ENCODE peak calls at places on chromosomes 3 and 15, in nine cellular contexts. One of them, this sample, is unnamed.

GRCh38 chr3:127406309-127407025 is 118.6 kb upstream of the PRR20G start:
- DNase-seq in cardiac fibroblast: no peak
- DNase-seq in nephron progenitor cell: no peak
- DNase-seq in thoracic aorta: no peak
- DNase-seq in ovary: no peak
- DNase-seq in CD8-positive, alpha-beta T cell: no peak
- DNase-seq in MCF 10A: peak; percentile 80
- DNase-seq in kidney epithelial cell: no peak
- DNase-seq in Peyer's patch: peak; percentile 40
- DNase-seq in this sample: no peak

GRCh38 chr15:64930019-64930652 is 18.4 kb downstream of the ANKDD1A start:
- DNase-seq in nephron progenitor cell: no peak
- DNase-seq in kidney epithelial cell: no peak
- DNase-seq in cardiac fibroblast: no peak
- DNase-seq in MCF 10A: no peak
- DNase-seq in Peyer's patch: no peak
- DNase-seq in CD8-positive, alpha-beta T cell: no peak
- DNase-seq in ovary: no peak
- DNase-seq in thoracic aorta: no peak
- DNase-seq in this sample: no peak

GRCh38 chr3:136644200-136644599 is 108.0 kb downstream of the STAG1 start:
- DNase-seq in nephron progenitor cell: no peak
- DNase-seq in cardiac fibroblast: no peak
- DNase-seq in CD8-positive, alpha-beta T cell: no peak
- DNase-seq in Peyer's patch: no peak
- DNase-seq in thoracic aorta: no peak
- DNase-seq in kidney epithelial cell: no peak
- DNase-seq in MCF 10A: no peak
- DNase-seq in ovary: no peak
- DNase-seq in this sample: no peak

GRCh38 chr3:108243243-108243642 is 21.0 kb upstream of the IFT57 start:
- DNase-seq in nephron progenitor cell: no peak
- DNase-seq in ovary: no peak
- DNase-seq in kidney epithelial cell: no peak
- DNase-seq in MCF 10A: no peak
- DNase-seq in thoracic aorta: no peak
- DNase-seq in cardiac fibroblast: no peak
- DNase-seq in Peyer's patch: no peak
- DNase-seq in CD8-positive, alpha-beta T cell: no peak
- DNase-seq in this sample: no peak

GRCh38 chr15:48426047-48426446 is 94.8 kb downstream of the DUT start:
- DNase-seq in CD8-positive, alpha-beta T cell: no peak
- DNase-seq in thoracic aorta: no peak
- DNase-seq in nephron progenitor cell: no peak
- DNase-seq in MCF 10A: no peak
- DNase-seq in kidney epithelial cell: no peak
- DNase-seq in Peyer's patch: no peak
- DNase-seq in cardiac fibroblast: no peak
- DNase-seq in ovary: no peak
- DNase-seq in this sample: no peak

GRCh38 chr15:91985297-91985696 is 131.8 kb downstream of the SLCO3A1 start:
- DNase-seq in ovary: no peak
- DNase-seq in kidney epithelial cell: no peak
- DNase-seq in nephron progenitor cell: no peak
- DNase-seq in Peyer's patch: no peak
- DNase-seq in cardiac fibroblast: no peak
- DNase-seq in MCF 10A: no peak
- DNase-seq in thoracic aorta: no peak
- DNase-seq in CD8-positive, alpha-beta T cell: no peak
- DNase-seq in this sample: no peak

GRCh38 chr15:28975766-28976179 is 90.0 kb downstream of the APBA2 start:
- DNase-seq in kidney epithelial cell: no peak
- DNase-seq in thoracic aorta: no peak
- DNase-seq in Peyer's patch: no peak
- DNase-seq in CD8-positive, alpha-beta T cell: peak; percentile 76
- DNase-seq in cardiac fibroblast: peak; percentile 62
- DNase-seq in nephron progenitor cell: peak; percentile 72
- DNase-seq in ovary: no peak
- DNase-seq in MCF 10A: peak; percentile 54
- DNase-seq in this sample: no peak

GRCh38 chr15:71891026-71891425 is 80.7 kb downstream of the NR2E3 start:
- DNase-seq in thoracic aorta: no peak
- DNase-seq in MCF 10A: no peak
- DNase-seq in Peyer's patch: no peak
- DNase-seq in CD8-positive, alpha-beta T cell: no peak
- DNase-seq in cardiac fibroblast: no peak
- DNase-seq in kidney epithelial cell: no peak
- DNase-seq in ovary: no peak
- DNase-seq in nephron progenitor cell: no peak
- DNase-seq in this sample: no peak

GRCh38 chr3:113264249-113264648 is 52.9 kb downstream of the BOC start:
- DNase-seq in CD8-positive, alpha-beta T cell: no peak
- DNase-seq in kidney epithelial cell: no peak
- DNase-seq in thoracic aorta: no peak
- DNase-seq in ovary: no peak
- DNase-seq in MCF 10A: no peak
- DNase-seq in Peyer's patch: no peak
- DNase-seq in nephron progenitor cell: peak; percentile 32
- DNase-seq in cardiac fibroblast: no peak
- DNase-seq in this sample: no peak

GRCh38 chr3:64342940-64343691 is 117.8 kb upstream of the PRICKLE2 start:
- DNase-seq in CD8-positive, alpha-beta T cell: no peak
- DNase-seq in kidney epithelial cell: peak; percentile 82
- DNase-seq in thoracic aorta: no peak
- DNase-seq in cardiac fibroblast: peak; percentile 89
- DNase-seq in MCF 10A: peak; percentile 93
- DNase-seq in Peyer's patch: no peak
- DNase-seq in ovary: no peak
- DNase-seq in nephron progenitor cell: no peak
- DNase-seq in this sample: no peak

GRCh38 chr15:22262613-22263020 is 182.3 kb downstream of the OR4M2 start:
- DNase-seq in CD8-positive, alpha-beta T cell: peak; percentile 60
- DNase-seq in cardiac fibroblast: no peak
- DNase-seq in Peyer's patch: no peak
- DNase-seq in MCF 10A: peak; percentile 85
- DNase-seq in kidney epithelial cell: no peak
- DNase-seq in nephron progenitor cell: no peak
- DNase-seq in thoracic aorta: no peak
- DNase-seq in ovary: peak; percentile 34
- DNase-seq in this sample: no peak

GRCh38 chr15:90436952-90437351 is 48.9 kb downstream of the IQGAP1 start:
- DNase-seq in thoracic aorta: no peak
- DNase-seq in CD8-positive, alpha-beta T cell: no peak
- DNase-seq in nephron progenitor cell: no peak
- DNase-seq in ovary: no peak
- DNase-seq in Peyer's patch: no peak
- DNase-seq in cardiac fibroblast: no peak
- DNase-seq in kidney epithelial cell: no peak
- DNase-seq in MCF 10A: no peak
- DNase-seq in this sample: no peak

GRCh38 chr3:66483006-66483928 is 17.6 kb downstream of the LRIG1 start:
- DNase-seq in ovary: peak; percentile 80
- DNase-seq in kidney epithelial cell: no peak
- DNase-seq in nephron progenitor cell: no peak
- DNase-seq in CD8-positive, alpha-beta T cell: no peak
- DNase-seq in MCF 10A: no peak
- DNase-seq in thoracic aorta: peak; percentile 59
- DNase-seq in cardiac fibroblast: peak; percentile 59
- DNase-seq in Peyer's patch: peak; percentile 56
- DNase-seq in this sample: peak; percentile 81

GRCh38 chr3:126522363-126522788 is 1.6 kb upstream of the CHST13 start:
- DNase-seq in cardiac fibroblast: peak; percentile 55
- DNase-seq in CD8-positive, alpha-beta T cell: peak; percentile 50
- DNase-seq in MCF 10A: peak; percentile 65
- DNase-seq in thoracic aorta: no peak
- DNase-seq in ovary: peak; percentile 59
- DNase-seq in Peyer's patch: peak; percentile 60
- DNase-seq in nephron progenitor cell: peak; percentile 78
- DNase-seq in kidney epithelial cell: no peak
- DNase-seq in this sample: peak; percentile 32

GRCh38 chr3:81602781-81603180 is 158.7 kb downstream of the GBE1 start:
- DNase-seq in ovary: no peak
- DNase-seq in CD8-positive, alpha-beta T cell: no peak
- DNase-seq in kidney epithelial cell: no peak
- DNase-seq in nephron progenitor cell: no peak
- DNase-seq in cardiac fibroblast: peak; percentile 33
- DNase-seq in thoracic aorta: no peak
- DNase-seq in MCF 10A: no peak
- DNase-seq in Peyer's patch: no peak
- DNase-seq in this sample: no peak

DNA sequence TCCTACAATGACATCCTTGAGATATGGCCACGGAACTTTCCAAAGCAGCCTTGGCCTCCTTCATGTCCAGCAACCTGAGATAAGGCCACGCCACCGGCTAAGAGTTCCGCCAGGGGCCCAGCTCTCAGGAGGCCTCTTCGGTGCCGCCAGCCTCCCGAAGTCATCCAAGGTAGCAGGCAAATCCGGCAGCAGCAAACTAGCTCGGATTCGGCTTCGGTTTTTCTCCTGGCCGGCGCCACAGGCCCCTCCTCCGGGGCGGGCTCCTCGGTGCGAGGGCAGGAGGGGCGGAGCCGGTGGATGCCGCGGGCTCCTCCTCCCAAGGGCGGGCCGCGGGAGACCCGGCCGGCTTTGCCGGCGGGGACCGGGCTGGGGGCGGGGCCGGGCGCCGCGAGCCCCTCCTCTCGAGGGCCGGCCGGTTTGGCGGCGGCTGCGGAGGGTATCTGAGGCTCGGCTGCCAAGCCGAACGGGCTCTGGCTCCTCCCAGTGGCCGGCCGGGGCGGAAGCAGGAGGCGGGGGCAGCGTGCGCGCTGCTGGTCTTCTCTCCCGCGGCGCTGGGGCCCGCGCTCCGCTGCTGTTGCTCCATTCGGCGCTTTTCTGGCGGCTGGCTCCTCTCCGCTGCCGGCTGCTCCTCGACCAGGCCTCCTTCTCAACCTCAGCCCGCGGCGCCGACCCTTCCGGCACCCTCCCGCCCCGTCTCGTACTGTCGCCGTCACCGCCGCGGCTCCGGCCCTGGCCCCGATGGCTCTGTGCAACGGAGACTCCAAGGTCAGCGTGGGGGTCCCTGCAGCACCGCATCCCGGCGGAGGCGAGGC is at the start of gene GMPS:
- DNase-seq in Peyer's patch: peak; percentile 97
- DNase-seq in nephron progenitor cell: peak; percentile 97
- DNase-seq in cardiac fibroblast: peak; percentile 97
- DNase-seq in kidney epithelial cell: peak; percentile 60
- DNase-seq in MCF 10A: peak; percentile 93
- DNase-seq in thoracic aorta: peak; percentile 62
- DNase-seq in ovary: peak; percentile 96
- DNase-seq in CD8-positive, alpha-beta T cell: peak; percentile 93
- DNase-seq in this sample: peak; percentile 93
- TF ChIP-seq CTCF in Peyer's patch: peak; percentile 65
- TF ChIP-seq CTCF in nephron progenitor cell: no peak
- TF ChIP-seq CTCF in cardiac fibroblast: no peak
- TF ChIP-seq CTCF in kidney epithelial cell: peak; percentile 29
- TF ChIP-seq CTCF in MCF 10A: peak; percentile 28
- TF ChIP-seq CTCF in thoracic aorta: peak; percentile 47
- TF ChIP-seq CTCF in ovary: peak; percentile 65
- TF ChIP-seq CTCF in CD8-positive, alpha-beta T cell: peak; percentile 32
- TF ChIP-seq CTCF in this sample: peak; percentile 86

GRCh38 chr3:50388720-50389352 is 29.5 kb upstream of the TMEM115 start:
- DNase-seq in CD8-positive, alpha-beta T cell: no peak
- DNase-seq in kidney epithelial cell: no peak
- DNase-seq in MCF 10A: no peak
- DNase-seq in Peyer's patch: no peak
- DNase-seq in ovary: no peak
- DNase-seq in cardiac fibroblast: no peak
- DNase-seq in nephron progenitor cell: no peak
- DNase-seq in thoracic aorta: no peak
- DNase-seq in this sample: no peak
- TF ChIP-seq CTCF in CD8-positive, alpha-beta T cell: no peak
- TF ChIP-seq CTCF in kidney epithelial cell: no peak
- TF ChIP-seq CTCF in MCF 10A: no peak
- TF ChIP-seq CTCF in Peyer's patch: no peak
- TF ChIP-seq CTCF in ovary: no peak
- TF ChIP-seq CTCF in cardiac fibroblast: no peak
- TF ChIP-seq CTCF in nephron progenitor cell: no peak
- TF ChIP-seq CTCF in thoracic aorta: no peak
- TF ChIP-seq CTCF in this sample: no peak

DNA sequence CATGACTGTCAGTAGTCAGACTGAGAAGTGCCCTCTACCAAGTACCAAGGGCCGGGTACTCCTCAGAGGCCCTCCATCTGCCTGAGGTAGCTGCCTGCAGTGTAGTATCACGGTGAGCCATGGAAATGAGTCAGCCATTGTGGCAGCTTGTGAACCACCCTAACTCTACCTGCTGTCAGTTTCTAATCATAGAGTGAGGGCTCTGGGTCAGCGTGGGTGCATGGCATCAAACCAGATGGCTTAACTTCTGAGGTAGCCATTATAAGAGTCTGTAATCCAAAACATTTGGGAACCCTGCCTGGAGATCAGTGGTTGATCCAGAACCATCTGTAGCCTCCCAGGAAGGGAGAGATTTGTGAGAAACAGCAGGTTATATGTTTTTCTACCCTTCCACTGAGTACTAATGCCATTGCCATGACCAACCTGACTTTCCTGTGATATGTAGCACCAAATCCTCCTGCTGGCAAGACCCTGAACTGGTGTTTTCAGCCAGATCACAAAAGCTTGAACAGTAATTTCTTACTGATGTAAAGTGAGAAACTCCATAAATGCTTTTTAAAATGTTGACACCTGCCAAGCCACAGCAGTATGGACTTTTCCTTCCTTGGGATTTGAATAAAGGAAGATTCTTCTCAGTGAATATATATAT is 38.9 kb downstream of the ABHD2 start:
- DNase-seq in nephron progenitor cell: no peak
- DNase-seq in CD8-positive, alpha-beta T cell: no peak
- DNase-seq in MCF 10A: peak; percentile 30
- DNase-seq in ovary: no peak
- DNase-seq in cardiac fibroblast: no peak
- DNase-seq in kidney epithelial cell: no peak
- DNase-seq in Peyer's patch: no peak
- DNase-seq in thoracic aorta: no peak
- DNase-seq in this sample: peak; percentile 93
- TF ChIP-seq CTCF in nephron progenitor cell: no peak
- TF ChIP-seq CTCF in CD8-positive, alpha-beta T cell: no peak
- TF ChIP-seq CTCF in MCF 10A: no peak
- TF ChIP-seq CTCF in ovary: no peak
- TF ChIP-seq CTCF in cardiac fibroblast: no peak
- TF ChIP-seq CTCF in kidney epithelial cell: no peak
- TF ChIP-seq CTCF in Peyer's patch: no peak
- TF ChIP-seq CTCF in thoracic aorta: no peak
- TF ChIP-seq CTCF in this sample: peak; percentile 19

GRCh38 chr3:147383617-147384016 is 22.7 kb downstream of the ZIC4 start:
- DNase-seq in nephron progenitor cell: no peak
- DNase-seq in ovary: no peak
- DNase-seq in CD8-positive, alpha-beta T cell: no peak
- DNase-seq in kidney epithelial cell: no peak
- DNase-seq in MCF 10A: peak; percentile 17
- DNase-seq in thoracic aorta: no peak
- DNase-seq in cardiac fibroblast: no peak
- DNase-seq in Peyer's patch: no peak
- DNase-seq in this sample: no peak
- TF ChIP-seq CTCF in nephron progenitor cell: peak; percentile 52
- TF ChIP-seq CTCF in ovary: no peak
- TF ChIP-seq CTCF in CD8-positive, alpha-beta T cell: no peak
- TF ChIP-seq CTCF in kidney epithelial cell: peak; percentile 20
- TF ChIP-seq CTCF in MCF 10A: no peak
- TF ChIP-seq CTCF in thoracic aorta: no peak
- TF ChIP-seq CTCF in cardiac fibroblast: no peak
- TF ChIP-seq CTCF in Peyer's patch: no peak
- TF ChIP-seq CTCF in this sample: no peak